ENCODE peak calls at places on chromosomes 6 and 20, in seven cellular contexts. One of them, this sample, is unnamed. For H3K4me1 and H3K9me3, the result is how much of the 10 kb centered on the place peaks cover.

GRCh38 chr6:144844596-144844995 is 559.5 kb downstream of the UTRN start:
- DNase-seq in lower lobe of right lung: no peak
- DNase-seq in lung: no peak
- DNase-seq in ascending aorta: no peak
- DNase-seq in pancreas: no peak
- DNase-seq in transverse colon: no peak
- DNase-seq in DND-41: no peak
- DNase-seq in this sample: no peak

GRCh38 chr20:47125553-47126373 is 230.7 kb downstream of the ZMYND8 start:
- DNase-seq in lower lobe of right lung: no peak
- DNase-seq in lung: no peak
- DNase-seq in ascending aorta: no peak
- DNase-seq in pancreas: no peak
- DNase-seq in transverse colon: no peak
- DNase-seq in DND-41: no peak
- DNase-seq in this sample: no peak

GRCh38 chr6:23654745-23655144 is 471.3 kb upstream of the NRSN1 start:
- DNase-seq in lower lobe of right lung: no peak
- DNase-seq in lung: no peak
- DNase-seq in ascending aorta: no peak
- DNase-seq in pancreas: no peak
- DNase-seq in transverse colon: peak
- DNase-seq in DND-41: no peak
- DNase-seq in this sample: peak

GRCh38 chr20:52312131-52312729 is 120.7 kb upstream of the ZFP64 start:
- DNase-seq in lower lobe of right lung: no peak
- DNase-seq in lung: peak
- DNase-seq in ascending aorta: no peak
- DNase-seq in pancreas: peak
- DNase-seq in transverse colon: peak
- DNase-seq in DND-41: peak
- DNase-seq in this sample: no peak

GRCh38 chr20:2713285-2713684 is 20.7 kb downstream of the EBF4 start:
- DNase-seq in lower lobe of right lung: no peak
- DNase-seq in lung: no peak
- DNase-seq in ascending aorta: no peak
- DNase-seq in pancreas: no peak
- DNase-seq in transverse colon: no peak
- DNase-seq in DND-41: no peak
- DNase-seq in this sample: no peak

GRCh38 chr6:81075974-81076373 is 676.5 kb downstream of the TENT5A start:
- DNase-seq in lower lobe of right lung: no peak
- DNase-seq in lung: no peak
- DNase-seq in ascending aorta: no peak
- DNase-seq in pancreas: no peak
- DNase-seq in transverse colon: no peak
- DNase-seq in DND-41: peak
- DNase-seq in this sample: no peak

GRCh38 chr6:154457046-154457713 is 53.3 kb downstream of the CNKSR3 start:
- DNase-seq in lower lobe of right lung: no peak
- DNase-seq in lung: no peak
- DNase-seq in ascending aorta: no peak
- DNase-seq in pancreas: no peak
- DNase-seq in transverse colon: no peak
- DNase-seq in DND-41: no peak
- DNase-seq in this sample: no peak

GRCh38 chr20:39563406-39563805 is 601.3 kb downstream of the DHX35 start:
- DNase-seq in lower lobe of right lung: no peak
- DNase-seq in lung: no peak
- DNase-seq in ascending aorta: no peak
- DNase-seq in pancreas: no peak
- DNase-seq in transverse colon: no peak
- DNase-seq in DND-41: no peak
- DNase-seq in this sample: no peak

GRCh38 chr6:107491791-107492674 is 2.1 kb downstream of the SOBP start:
- DNase-seq in lower lobe of right lung: no peak
- DNase-seq in lung: no peak
- DNase-seq in ascending aorta: no peak
- DNase-seq in pancreas: no peak
- DNase-seq in transverse colon: no peak
- DNase-seq in DND-41: no peak
- DNase-seq in this sample: no peak

GRCh38 chr6:112298021-112298745 is 43.8 kb upstream of the LAMA4 start:
- DNase-seq in lower lobe of right lung: no peak
- DNase-seq in lung: no peak
- DNase-seq in ascending aorta: no peak
- DNase-seq in pancreas: no peak
- DNase-seq in transverse colon: no peak
- DNase-seq in DND-41: no peak
- DNase-seq in this sample: no peak

GRCh38 chr6:37565267-37566208 is 65.8 kb upstream of the CCDC167 start:
- DNase-seq in lower lobe of right lung: no peak
- DNase-seq in lung: no peak
- DNase-seq in ascending aorta: no peak
- DNase-seq in pancreas: no peak
- DNase-seq in transverse colon: no peak
- DNase-seq in DND-41: no peak
- DNase-seq in this sample: no peak

GRCh38 chr6:131182991-131183425 is 47.7 kb downstream of the AKAP7 start:
- DNase-seq in lower lobe of right lung: no peak
- DNase-seq in lung: no peak
- DNase-seq in ascending aorta: no peak
- DNase-seq in pancreas: no peak
- DNase-seq in transverse colon: no peak
- DNase-seq in DND-41: peak
- DNase-seq in this sample: peak

GRCh38 chr20:1577906-1578305 is 20.4 kb upstream of the SIRPD start:
- DNase-seq in lower lobe of right lung: no peak
- DNase-seq in lung: no peak
- DNase-seq in ascending aorta: no peak
- DNase-seq in pancreas: no peak
- DNase-seq in transverse colon: no peak
- DNase-seq in DND-41: no peak
- DNase-seq in this sample: no peak

DNA sequence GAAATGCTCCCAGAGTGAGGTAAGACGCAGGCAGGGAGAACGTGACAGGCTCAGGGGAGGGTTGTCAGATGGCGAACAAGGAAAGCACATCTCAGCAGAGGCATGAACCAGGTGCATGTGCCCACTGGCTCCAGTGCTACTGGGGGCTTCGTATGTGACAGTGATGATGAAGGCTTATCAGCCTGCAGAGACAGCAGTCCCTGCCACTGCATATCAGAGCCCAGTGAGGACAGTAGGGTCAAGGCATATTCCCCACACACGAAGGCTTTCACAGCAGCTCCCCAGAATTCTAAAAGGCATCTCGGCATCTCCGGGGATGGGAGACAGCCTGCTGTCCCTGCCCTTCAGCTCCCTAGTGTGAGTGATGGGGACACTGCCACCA is 169.7 kb downstream of the SYNDIG1 start:
- DNase-seq in lower lobe of right lung: no peak
- DNase-seq in lung: no peak
- DNase-seq in ascending aorta: peak
- DNase-seq in pancreas: no peak
- DNase-seq in transverse colon: no peak
- DNase-seq in DND-41: no peak
- DNase-seq in this sample: no peak
- H3K4me1 ChIP-seq in lower lobe of right lung: under half
- H3K4me1 ChIP-seq in lung: under half
- H3K4me1 ChIP-seq in ascending aorta: under half
- H3K4me1 ChIP-seq in pancreas: under half
- H3K4me1 ChIP-seq in transverse colon: under half
- H3K4me1 ChIP-seq in DND-41: under half
- H3K4me1 ChIP-seq in this sample: under half

GRCh38 chr20:41567615-41568014 is 50.6 kb downstream of the CHD6 start:
- DNase-seq in lower lobe of right lung: no peak
- DNase-seq in lung: no peak
- DNase-seq in ascending aorta: no peak
- DNase-seq in pancreas: no peak
- DNase-seq in transverse colon: no peak
- DNase-seq in DND-41: no peak
- DNase-seq in this sample: no peak
- H3K9me3 ChIP-seq in lower lobe of right lung: under half
- H3K9me3 ChIP-seq in lung: under half
- H3K9me3 ChIP-seq in ascending aorta: under half
- H3K9me3 ChIP-seq in pancreas: under half
- H3K9me3 ChIP-seq in transverse colon: under half
- H3K9me3 ChIP-seq in DND-41: under half
- H3K9me3 ChIP-seq in this sample: under half

GRCh38 chr6:116111552-116112528 is 11.2 kb downstream of the NT5DC1 start:
- DNase-seq in lower lobe of right lung: no peak
- DNase-seq in lung: no peak
- DNase-seq in ascending aorta: no peak
- DNase-seq in pancreas: no peak
- DNase-seq in transverse colon: peak
- DNase-seq in DND-41: peak
- DNase-seq in this sample: peak
- TF ChIP-seq CTCF in lower lobe of right lung: peak
- TF ChIP-seq CTCF in lung: no peak
- TF ChIP-seq CTCF in ascending aorta: peak
- TF ChIP-seq CTCF in pancreas: no peak
- TF ChIP-seq CTCF in transverse colon: peak
- TF ChIP-seq CTCF in DND-41: peak
- TF ChIP-seq CTCF in this sample: no peak

DNA sequence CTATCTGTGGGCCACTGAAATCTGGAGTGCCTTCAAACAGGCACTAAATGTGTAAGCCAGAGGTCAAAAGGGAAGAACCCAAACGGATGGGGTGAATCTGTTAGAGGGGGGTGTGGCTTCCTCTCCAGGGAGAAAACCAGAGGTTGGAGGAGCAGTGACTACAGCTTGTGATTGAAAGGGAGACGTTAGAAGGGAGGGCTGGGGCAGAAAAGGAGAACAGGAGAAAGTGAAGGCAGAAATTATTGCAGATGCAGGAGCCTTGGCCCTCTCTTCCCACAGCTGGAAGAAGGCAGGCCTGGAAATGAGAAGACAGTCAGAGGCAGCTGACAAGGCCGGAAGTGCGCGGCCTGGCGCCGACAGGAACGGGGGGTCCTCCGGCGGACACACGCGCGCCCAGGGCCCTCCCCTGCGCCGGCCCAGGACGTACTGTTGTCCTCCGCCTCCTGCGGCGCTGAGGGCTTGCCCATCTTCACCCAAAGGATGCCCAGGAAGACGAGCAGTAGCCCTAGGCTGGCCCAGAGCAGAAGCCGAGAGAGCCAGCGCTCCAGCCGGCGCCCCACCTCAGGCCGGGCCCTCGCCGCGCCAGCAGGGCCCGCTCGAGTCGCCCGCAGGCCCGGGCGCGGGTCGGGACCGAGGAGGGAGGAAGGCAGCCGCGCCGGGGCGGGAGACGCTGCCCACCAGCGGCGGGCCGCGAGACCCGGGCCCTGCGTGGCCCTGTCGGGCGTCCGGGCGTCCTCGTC is 806 bp downstream of the LEMD2 start:
- DNase-seq in lower lobe of right lung: peak
- DNase-seq in lung: peak
- DNase-seq in ascending aorta: peak
- DNase-seq in pancreas: peak
- DNase-seq in transverse colon: peak
- DNase-seq in DND-41: peak
- DNase-seq in this sample: peak
- H3K4me1 ChIP-seq in lower lobe of right lung: under half
- H3K4me1 ChIP-seq in lung: under half
- H3K4me1 ChIP-seq in ascending aorta: under half
- H3K4me1 ChIP-seq in pancreas: under half
- H3K4me1 ChIP-seq in transverse colon: under half
- H3K4me1 ChIP-seq in DND-41: under half
- H3K4me1 ChIP-seq in this sample: under half

GRCh38 chr6:2296781-2297180 is 51.4 kb upstream of the GMDS start:
- DNase-seq in lower lobe of right lung: no peak
- DNase-seq in lung: no peak
- DNase-seq in ascending aorta: no peak
- DNase-seq in pancreas: no peak
- DNase-seq in transverse colon: no peak
- DNase-seq in DND-41: no peak
- DNase-seq in this sample: no peak
- H3K9me3 ChIP-seq in lower lobe of right lung: under half
- H3K9me3 ChIP-seq in lung: under half
- H3K9me3 ChIP-seq in ascending aorta: half or more
- H3K9me3 ChIP-seq in pancreas: under half
- H3K9me3 ChIP-seq in transverse colon: under half
- H3K9me3 ChIP-seq in DND-41: under half
- H3K9me3 ChIP-seq in this sample: under half

GRCh38 chr6:149884215-149884614 is 13.7 kb downstream of the RAET1E start:
- DNase-seq in lower lobe of right lung: peak
- DNase-seq in lung: peak
- DNase-seq in ascending aorta: peak
- DNase-seq in pancreas: no peak
- DNase-seq in transverse colon: no peak
- DNase-seq in DND-41: no peak
- DNase-seq in this sample: no peak

GRCh38 chr6:149884617-149885016 is 13.3 kb downstream of the RAET1E start:
- DNase-seq in lower lobe of right lung: no peak
- DNase-seq in lung: no peak
- DNase-seq in ascending aorta: peak
- DNase-seq in pancreas: no peak
- DNase-seq in transverse colon: no peak
- DNase-seq in DND-41: no peak
- DNase-seq in this sample: no peak

GRCh38 chr6:149881066-149881766 is 16.7 kb downstream of the RAET1E start:
- DNase-seq in lower lobe of right lung: no peak
- DNase-seq in lung: no peak
- DNase-seq in ascending aorta: no peak
- DNase-seq in pancreas: no peak
- DNase-seq in transverse colon: no peak
- DNase-seq in DND-41: no peak
- DNase-seq in this sample: no peak

GRCh38 chr6:149885888-149886287 is 12.0 kb downstream of the RAET1E start:
- DNase-seq in lower lobe of right lung: no peak
- DNase-seq in lung: no peak
- DNase-seq in ascending aorta: no peak
- DNase-seq in pancreas: no peak
- DNase-seq in transverse colon: no peak
- DNase-seq in DND-41: no peak
- DNase-seq in this sample: no peak

DNA sequence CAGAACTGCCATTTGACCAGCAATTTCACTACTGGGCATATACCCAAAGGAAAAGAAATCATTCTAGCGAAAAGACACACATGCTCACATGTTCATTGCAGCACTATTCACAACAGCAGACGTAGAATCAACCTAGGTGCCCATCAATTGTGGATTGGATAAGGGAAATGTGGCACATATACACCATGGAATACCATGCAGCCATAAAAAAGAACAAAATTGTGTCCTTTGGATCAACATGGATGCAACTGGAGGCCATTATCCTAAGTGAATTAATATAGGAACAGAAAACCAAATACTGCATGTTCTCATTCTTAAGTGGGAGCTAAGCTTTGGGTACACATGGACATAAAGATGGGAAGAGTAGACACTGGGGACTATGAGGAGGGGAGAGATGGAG is 16.1 kb downstream of the RAET1E start:
- DNase-seq in lower lobe of right lung: no peak
- DNase-seq in lung: no peak
- DNase-seq in ascending aorta: no peak
- DNase-seq in pancreas: no peak
- DNase-seq in transverse colon: no peak
- DNase-seq in DND-41: no peak
- DNase-seq in this sample: no peak
- TF ChIP-seq CTCF in lower lobe of right lung: no peak
- TF ChIP-seq CTCF in lung: no peak
- TF ChIP-seq CTCF in ascending aorta: no peak
- TF ChIP-seq CTCF in pancreas: no peak
- TF ChIP-seq CTCF in transverse colon: no peak
- TF ChIP-seq CTCF in DND-41: no peak
- TF ChIP-seq CTCF in this sample: no peak

This sample was measured in mucosa of descending colon.